ENCODE peak calls at places on chromosomes 13 and 19, in six cellular contexts. N, Z, M, C, F and X are unnamed samples. For H3K27me3, the result is how much of the 10 kb centered on the place peaks cover.

GRCh38 chr19:708154-709141 is at the start of gene PALM:
- DNase-seq in Z (no peak), C (no peak), N (peak), M (no peak), F (peak), X (peak)

GRCh38 chr13:29847501-29847983 is 2.9 kb downstream of the UBL3 start:
- DNase-seq in M (peak), C (peak), N (no peak), Z (no peak), F (no peak), X (peak)

GRCh38 chr13:55437162-55437561 is 1703.6 kb upstream of the PRR20A start:
- DNase-seq in Z (no peak), N (peak), C (no peak), M (no peak), F (no peak), X (no peak)

GRCh38 chr13:94996445-94996844 is 284.1 kb upstream of the SOX21 start:
- DNase-seq in C (no peak), Z (no peak), F (no peak), M (no peak), N (no peak), X (no peak)

GRCh38 chr13:38537026-38537425 is 149.9 kb upstream of the FREM2 start:
- DNase-seq in N (no peak), F (no peak), Z (no peak), C (no peak), M (no peak), X (no peak)

GRCh38 chr13:49620170-49620621 is 8.1 kb upstream of the ARL11 start:
- DNase-seq in M (no peak), N (no peak), Z (no peak), F (peak), C (no peak), X (peak)

GRCh38 chr19:42149447-42150202 is 17.4 kb upstream of the POU2F2 start:
- DNase-seq in Z (no peak), M (no peak), C (no peak), N (no peak), F (no peak), X (no peak)

GRCh38 chr19:44774614-44775013 is 3.1 kb upstream of the CBLC start:
- DNase-seq in M (no peak), F (no peak), C (no peak), N (no peak), Z (no peak), X (no peak)

GRCh38 chr13:30119476-30119875 is 187.9 kb downstream of the KATNAL1 start:
- DNase-seq in F (no peak), N (no peak), Z (no peak), M (no peak), C (no peak), X (no peak)

GRCh38 chr13:110010433-110011135 is 224.2 kb upstream of the IRS2 start:
- DNase-seq in F (no peak), M (no peak), C (no peak), N (no peak), Z (no peak), X (no peak)

GRCh38 chr19:36030264-36031148 is 2.2 kb downstream of the CLIP3 start:
- DNase-seq in M (no peak), C (no peak), N (no peak), Z (no peak), F (no peak), X (no peak)

GRCh38 chr13:32125221-32125621 is 93.6 kb downstream of the FRY start:
- DNase-seq in F (no peak), Z (no peak), C (no peak), N (no peak), M (no peak), X (no peak)

DNA sequence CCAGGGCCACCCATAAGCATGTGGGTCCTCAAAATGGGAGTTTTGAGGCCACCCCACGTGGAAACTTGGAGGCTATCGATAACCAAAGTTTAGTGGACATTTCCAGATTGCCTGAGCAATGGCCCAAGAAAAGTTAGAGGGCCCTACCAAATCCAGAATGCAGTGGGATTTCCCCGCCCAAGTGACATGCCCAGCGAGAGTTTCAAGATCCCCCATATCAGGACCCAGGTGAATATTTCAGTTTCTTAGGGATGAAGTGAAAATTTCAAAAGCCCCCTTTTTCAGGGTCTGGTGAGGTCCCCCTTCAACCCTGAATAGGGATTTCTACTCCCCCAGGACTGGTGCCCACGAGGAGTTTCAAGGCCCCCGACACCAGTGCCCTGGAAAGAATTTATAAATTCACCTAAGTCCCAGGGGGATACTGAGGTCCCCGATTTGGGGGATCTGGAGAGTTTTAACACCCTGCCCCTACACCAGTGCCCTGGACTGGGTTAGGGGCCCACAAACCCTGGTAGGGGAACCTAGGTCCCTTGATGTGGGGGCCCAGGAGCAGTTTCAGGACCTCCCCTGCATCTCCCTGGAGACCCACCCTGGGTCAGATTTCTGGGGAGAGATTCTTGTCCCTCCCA is 695 bp downstream of the BST2 start:
- DNase-seq in F (no peak), Z (no peak), C (no peak), N (no peak), M (no peak), X (no peak)
- H3K27ac ChIP-seq in F (peak), Z (peak), C (peak), N (peak), M (peak), X (peak)

GRCh38 chr19:11045536-11045935 is 43.7 kb upstream of the LDLR start:
- DNase-seq in C (no peak), M (no peak), N (no peak), Z (no peak), F (no peak), X (no peak)

GRCh38 chr19:11044436-11044835 is 44.8 kb upstream of the LDLR start:
- DNase-seq in F (peak), Z (no peak), N (no peak), M (no peak), C (no peak), X (no peak)

GRCh38 chr19:11050323-11051114 is 38.7 kb upstream of the LDLR start:
- DNase-seq in N (no peak), Z (no peak), F (no peak), M (no peak), C (no peak), X (no peak)

GRCh38 chr19:11047856-11048255 is 41.4 kb upstream of the LDLR start:
- DNase-seq in M (no peak), Z (no peak), F (no peak), C (no peak), N (no peak), X (no peak)

GRCh38 chr19:11046608-11047354 is 42.5 kb upstream of the LDLR start:
- DNase-seq in F (no peak), N (no peak), M (no peak), Z (no peak), C (no peak), X (no peak)
- H3K4me3 ChIP-seq in F (no peak), N (no peak), M (no peak), Z (no peak), C (no peak), X (no peak)

GRCh38 chr13:41456768-41457588 is at the start of gene RGCC:
- DNase-seq in F (peak), Z (peak), C (peak), M (peak), N (peak), X (peak)

GRCh38 chr13:41454170-41454569 is 3.2 kb upstream of the RGCC start:
- DNase-seq in F (no peak), M (no peak), Z (no peak), C (no peak), N (no peak), X (no peak)

GRCh38 chr13:41452462-41452861 is 4.9 kb upstream of the RGCC start:
- DNase-seq in Z (no peak), N (no peak), M (no peak), F (no peak), C (no peak), X (no peak)

GRCh38 chr13:41455725-41456419 is 1.5 kb upstream of the RGCC start:
- DNase-seq in N (no peak), F (no peak), Z (no peak), M (no peak), C (no peak), X (no peak)

GRCh38 chr13:41453620-41454019 is 3.7 kb upstream of the RGCC start:
- DNase-seq in M (no peak), F (no peak), Z (no peak), N (no peak), C (no peak), X (no peak)
- H3K27me3 ChIP-seq in M (under half), F (under half), Z (under half), N (under half), C (under half), X (under half)

GRCh38 chr19:31315621-31316011 is 33.6 kb downstream of the TSHZ3 start:
- DNase-seq in M (no peak), Z (no peak), F (no peak), N (no peak), C (no peak), X (no peak)

GRCh38 chr19:31314849-31315620 is 34.2 kb downstream of the TSHZ3 start:
- DNase-seq in Z (no peak), M (no peak), C (no peak), F (no peak), N (no peak), X (no peak)

GRCh38 chr19:31317542-31317941 is 31.7 kb downstream of the TSHZ3 start:
- DNase-seq in C (no peak), N (no peak), Z (no peak), M (no peak), F (no peak), X (no peak)

GRCh38 chr19:31317098-31317497 is 32.1 kb downstream of the TSHZ3 start:
- DNase-seq in M (no peak), Z (no peak), C (no peak), F (no peak), N (no peak), X (no peak)

DNA sequence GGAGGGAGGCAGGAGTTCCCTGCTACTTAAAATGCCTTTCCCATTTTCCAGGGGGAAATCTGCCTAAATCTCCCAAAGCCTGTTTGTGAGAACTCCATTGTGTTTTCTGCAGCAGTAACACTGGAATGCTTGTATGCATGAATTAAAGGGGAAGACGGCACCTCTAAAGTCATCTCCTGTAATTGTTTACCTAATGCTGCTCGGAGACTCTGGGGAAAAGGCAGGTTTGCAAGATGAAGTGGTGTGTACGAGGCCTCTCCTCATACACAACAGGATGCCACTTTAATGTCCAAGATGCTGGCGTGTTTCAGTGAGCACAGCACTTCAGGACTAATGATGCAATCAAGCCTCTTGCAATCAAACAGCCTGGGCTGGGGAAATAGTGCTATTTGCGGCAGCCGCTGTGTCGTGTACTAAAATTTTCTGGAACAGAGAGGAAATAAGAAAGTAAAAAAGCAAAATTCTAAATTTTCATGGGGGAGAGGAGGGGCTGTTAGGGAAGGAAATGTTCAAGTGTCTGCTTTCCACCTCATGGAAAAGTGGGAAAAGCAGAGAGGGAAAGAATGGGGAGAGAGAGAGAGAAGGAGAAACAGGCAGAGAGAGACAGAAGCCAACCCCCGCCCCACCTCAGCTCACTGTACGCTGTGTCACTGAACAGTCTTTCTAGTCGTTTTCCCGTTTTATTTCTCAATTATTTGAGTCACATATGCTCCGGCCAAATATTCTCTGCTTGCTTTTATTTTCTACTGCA is 32.9 kb downstream of the TSHZ3 start:
- DNase-seq in F (no peak), N (peak), Z (no peak), C (no peak), M (peak), X (no peak)
- H3K27ac ChIP-seq in F (no peak), N (peak), Z (peak), C (no peak), M (no peak), X (peak)

DNA sequence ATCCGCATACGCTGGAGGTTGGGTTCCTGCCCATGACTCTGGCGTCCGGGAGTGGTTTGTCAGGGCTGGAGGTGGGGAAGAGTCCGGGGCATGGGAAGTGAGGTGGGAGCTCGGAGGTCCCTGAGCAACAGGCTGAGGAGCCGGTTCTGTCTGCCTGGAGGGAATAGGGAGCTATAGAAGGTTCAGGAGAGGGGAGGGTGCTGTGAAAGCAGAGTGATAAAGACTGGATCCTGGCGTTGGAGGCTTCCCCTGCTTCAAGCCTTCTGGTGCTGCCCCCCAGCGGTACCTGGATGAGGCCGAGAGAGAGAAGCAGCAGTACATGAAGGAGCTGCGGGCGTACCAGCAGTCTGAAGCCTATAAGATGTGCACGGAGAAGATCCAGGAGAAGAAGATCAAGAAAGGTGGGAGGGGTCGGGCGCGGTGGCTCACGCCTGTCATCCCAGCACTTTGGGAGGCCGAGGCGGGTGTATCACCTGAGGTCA is 2.6 kb downstream of the HMG20B start:
- DNase-seq in M (no peak), Z (no peak), N (no peak), C (no peak), F (no peak), X (no peak)
- H3K4me3 ChIP-seq in M (no peak), Z (no peak), N (no peak), C (no peak), F (no peak), X (no peak)

DNA sequence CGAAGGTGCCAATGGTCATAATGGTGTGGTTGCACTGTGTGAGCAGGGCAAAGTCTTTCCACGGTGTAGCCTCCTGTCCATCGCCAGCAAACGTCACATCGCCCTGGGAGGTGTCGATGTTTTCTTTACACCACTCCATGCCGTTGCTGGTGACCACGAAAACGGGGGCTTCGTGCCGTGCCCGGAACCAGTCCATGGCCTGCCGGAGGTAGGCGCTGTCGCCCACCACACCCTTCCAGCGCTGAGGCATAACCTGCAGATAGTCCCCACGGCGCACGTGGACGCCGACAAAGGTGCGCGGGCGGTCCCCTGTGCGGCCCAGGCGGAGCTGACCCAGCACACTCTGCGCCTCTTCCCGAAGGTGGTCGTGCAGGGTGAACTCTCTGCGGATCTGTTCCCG is 2.1 kb downstream of the FUT1 start:
- DNase-seq in N (no peak), M (peak), Z (no peak), C (no peak), F (no peak), X (no peak)
- H3K27me3 ChIP-seq in N (under half), M (under half), Z (under half), C (under half), F (under half), X (under half)

GRCh38 chr13:99357149-99357596 is 50.0 kb upstream of the GPR183 start:
- DNase-seq in M (no peak), Z (no peak), C (no peak), F (no peak), N (no peak), X (no peak)

GRCh38 chr13:99353836-99354235 is 46.6 kb upstream of the GPR183 start:
- DNase-seq in C (no peak), Z (no peak), F (no peak), N (no peak), M (no peak), X (no peak)

GRCh38 chr13:99356216-99357089 is 49.3 kb upstream of the GPR183 start:
- DNase-seq in Z (peak), N (no peak), M (no peak), C (no peak), F (peak), X (peak)

GRCh38 chr13:99354371-99354951 is 47.3 kb upstream of the GPR183 start:
- DNase-seq in C (no peak), M (no peak), N (no peak), Z (no peak), F (no peak), X (no peak)

GRCh38 chr13:99355267-99356215 is 48.3 kb upstream of the GPR183 start:
- DNase-seq in C (no peak), N (no peak), F (no peak), M (no peak), Z (no peak), X (no peak)
- H3K27ac ChIP-seq in C (no peak), N (no peak), F (no peak), M (no peak), Z (peak), X (peak)

GRCh38 chr19:37931941-37932655 is 25.1 kb downstream of the SIPA1L3 start:
- DNase-seq in F (peak), M (peak), Z (peak), C (peak), N (peak), X (peak)
- H3K4me3 ChIP-seq in F (no peak), M (no peak), Z (no peak), C (peak), N (no peak), X (no peak)

DNA sequence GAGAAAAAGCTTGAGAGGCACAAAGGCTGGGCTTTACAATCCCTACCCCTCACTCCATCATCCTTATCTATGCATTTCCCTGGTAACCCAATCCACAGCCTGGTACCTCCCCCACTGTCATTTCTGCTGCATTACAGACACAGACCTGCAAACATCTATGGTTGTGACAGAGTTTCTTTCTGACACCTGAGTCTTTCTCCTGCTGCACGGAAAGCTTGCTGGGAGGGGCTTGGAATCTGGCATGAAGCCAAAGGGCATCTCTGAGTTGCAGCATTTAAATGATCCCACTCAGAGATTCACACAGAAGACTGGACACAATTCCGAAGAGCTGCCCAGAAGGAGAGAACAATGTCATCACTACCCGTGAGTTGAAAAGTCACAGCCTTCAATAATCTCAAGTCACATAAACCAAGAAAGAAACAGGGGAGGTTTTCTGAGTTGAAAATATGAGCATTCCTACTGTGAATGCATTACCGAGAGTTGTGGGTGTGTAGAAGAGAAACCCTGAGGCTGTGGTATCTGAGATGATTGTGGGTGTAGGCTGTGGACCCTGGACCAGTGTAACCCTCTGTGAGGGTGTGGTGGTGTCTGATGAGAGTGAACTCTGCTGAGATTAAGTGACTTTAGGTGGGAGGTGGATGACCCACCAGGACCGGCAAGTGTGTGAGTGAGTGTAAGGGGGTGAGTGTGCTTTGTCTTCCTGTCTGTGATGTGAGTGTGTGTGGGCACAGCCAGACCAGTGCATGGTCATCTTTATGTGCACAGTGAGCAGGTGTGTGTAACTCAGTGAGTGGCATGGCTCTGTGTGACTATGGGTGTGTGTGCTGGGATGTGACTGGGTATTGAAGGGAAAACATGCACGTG is at the start of gene LGALS14:
- DNase-seq in M (no peak), N (no peak), C (no peak), Z (no peak), F (no peak), X (no peak)
- H3K27me3 ChIP-seq in M (under half), N (under half), C (under half), Z (under half), F (under half), X (under half)